ENCODE peak calls at places on chromosomes 1 and 21, in seven cellular contexts. One of them, this sample, is unnamed.

GRCh38 chr1:27603320-27603961 is 503 bp downstream of the AHDC1 start:
- DNase-seq in bronchial epithelial cell: no peak
- DNase-seq in HFF-Myc: no peak
- DNase-seq in fibroblast of lung: no peak
- DNase-seq in choroid plexus epithelial cell: no peak
- DNase-seq in activated CD4-positive, CD25-positive, alpha-beta regulatory T cell treated with anti-CD3 and anti-CD28 coated beads, Interleukin-2, amount 50 U/mL, for 72 hours: peak; percentile 49
- DNase-seq in midbrain: peak; percentile 90
- DNase-seq in this sample: no peak

GRCh38 chr1:209885403-209886218 is 52.4 kb upstream of the SYT14 start:
- DNase-seq in bronchial epithelial cell: no peak
- DNase-seq in HFF-Myc: no peak
- DNase-seq in fibroblast of lung: peak; percentile 69
- DNase-seq in choroid plexus epithelial cell: no peak
- DNase-seq in activated CD4-positive, CD25-positive, alpha-beta regulatory T cell treated with anti-CD3 and anti-CD28 coated beads, Interleukin-2, amount 50 U/mL, for 72 hours: no peak
- DNase-seq in midbrain: no peak
- DNase-seq in this sample: no peak

GRCh38 chr1:202116287-202116686 is 6.4 kb upstream of the GPR37L1 start:
- DNase-seq in bronchial epithelial cell: no peak
- DNase-seq in HFF-Myc: no peak
- DNase-seq in fibroblast of lung: no peak
- DNase-seq in choroid plexus epithelial cell: no peak
- DNase-seq in activated CD4-positive, CD25-positive, alpha-beta regulatory T cell treated with anti-CD3 and anti-CD28 coated beads, Interleukin-2, amount 50 U/mL, for 72 hours: no peak
- DNase-seq in midbrain: no peak
- DNase-seq in this sample: no peak

GRCh38 chr1:168585191-168585590 is 8.8 kb downstream of the XCL1 start:
- DNase-seq in bronchial epithelial cell: peak; percentile 26
- DNase-seq in HFF-Myc: no peak
- DNase-seq in fibroblast of lung: peak; percentile 65
- DNase-seq in choroid plexus epithelial cell: peak; percentile 7
- DNase-seq in activated CD4-positive, CD25-positive, alpha-beta regulatory T cell treated with anti-CD3 and anti-CD28 coated beads, Interleukin-2, amount 50 U/mL, for 72 hours: no peak
- DNase-seq in midbrain: no peak
- DNase-seq in this sample: peak; percentile 28

GRCh38 chr21:13937236-13937635 is 273.5 kb downstream of the LIPI start:
- DNase-seq in bronchial epithelial cell: no peak
- DNase-seq in HFF-Myc: no peak
- DNase-seq in fibroblast of lung: no peak
- DNase-seq in choroid plexus epithelial cell: no peak
- DNase-seq in activated CD4-positive, CD25-positive, alpha-beta regulatory T cell treated with anti-CD3 and anti-CD28 coated beads, Interleukin-2, amount 50 U/mL, for 72 hours: no peak
- DNase-seq in midbrain: no peak
- DNase-seq in this sample: no peak

GRCh38 chr1:74517599-74518051 is 5.2 kb upstream of the LRRC53 start:
- DNase-seq in bronchial epithelial cell: no peak
- DNase-seq in HFF-Myc: no peak
- DNase-seq in fibroblast of lung: no peak
- DNase-seq in choroid plexus epithelial cell: no peak
- DNase-seq in activated CD4-positive, CD25-positive, alpha-beta regulatory T cell treated with anti-CD3 and anti-CD28 coated beads, Interleukin-2, amount 50 U/mL, for 72 hours: no peak
- DNase-seq in midbrain: no peak
- DNase-seq in this sample: no peak

GRCh38 chr1:2951856-2952255 is 69.4 kb upstream of the ACTRT2 start:
- DNase-seq in bronchial epithelial cell: no peak
- DNase-seq in HFF-Myc: no peak
- DNase-seq in fibroblast of lung: no peak
- DNase-seq in choroid plexus epithelial cell: no peak
- DNase-seq in activated CD4-positive, CD25-positive, alpha-beta regulatory T cell treated with anti-CD3 and anti-CD28 coated beads, Interleukin-2, amount 50 U/mL, for 72 hours: no peak
- DNase-seq in midbrain: no peak
- DNase-seq in this sample: no peak

GRCh38 chr1:100087396-100087795 is 45.3 kb downstream of the SASS6 start:
- DNase-seq in bronchial epithelial cell: no peak
- DNase-seq in HFF-Myc: no peak
- DNase-seq in fibroblast of lung: peak; percentile 45
- DNase-seq in choroid plexus epithelial cell: no peak
- DNase-seq in activated CD4-positive, CD25-positive, alpha-beta regulatory T cell treated with anti-CD3 and anti-CD28 coated beads, Interleukin-2, amount 50 U/mL, for 72 hours: no peak
- DNase-seq in midbrain: no peak
- DNase-seq in this sample: no peak

GRCh38 chr1:110565565-110565964 is 40.6 kb downstream of the KCNA2 start:
- DNase-seq in bronchial epithelial cell: no peak
- DNase-seq in HFF-Myc: no peak
- DNase-seq in fibroblast of lung: no peak
- DNase-seq in choroid plexus epithelial cell: no peak
- DNase-seq in activated CD4-positive, CD25-positive, alpha-beta regulatory T cell treated with anti-CD3 and anti-CD28 coated beads, Interleukin-2, amount 50 U/mL, for 72 hours: no peak
- DNase-seq in midbrain: peak; percentile 92
- DNase-seq in this sample: no peak

GRCh38 chr1:211830055-211830329 is 571 bp downstream of the LPGAT1 start:
- DNase-seq in bronchial epithelial cell: no peak
- DNase-seq in HFF-Myc: no peak
- DNase-seq in fibroblast of lung: peak; percentile 11
- DNase-seq in choroid plexus epithelial cell: no peak
- DNase-seq in activated CD4-positive, CD25-positive, alpha-beta regulatory T cell treated with anti-CD3 and anti-CD28 coated beads, Interleukin-2, amount 50 U/mL, for 72 hours: no peak
- DNase-seq in midbrain: no peak
- DNase-seq in this sample: no peak

GRCh38 chr1:184296466-184297243 is 90.2 kb upstream of the C1orf21 start:
- DNase-seq in bronchial epithelial cell: peak; percentile 11
- DNase-seq in HFF-Myc: peak; percentile 88
- DNase-seq in fibroblast of lung: peak; percentile 93
- DNase-seq in choroid plexus epithelial cell: peak; percentile 96
- DNase-seq in activated CD4-positive, CD25-positive, alpha-beta regulatory T cell treated with anti-CD3 and anti-CD28 coated beads, Interleukin-2, amount 50 U/mL, for 72 hours: no peak
- DNase-seq in midbrain: no peak
- DNase-seq in this sample: peak; percentile 99

GRCh38 chr1:200288226-200288625 is 121.6 kb downstream of the ZNF281 start:
- DNase-seq in bronchial epithelial cell: no peak
- DNase-seq in HFF-Myc: no peak
- DNase-seq in fibroblast of lung: no peak
- DNase-seq in choroid plexus epithelial cell: no peak
- DNase-seq in activated CD4-positive, CD25-positive, alpha-beta regulatory T cell treated with anti-CD3 and anti-CD28 coated beads, Interleukin-2, amount 50 U/mL, for 72 hours: no peak
- DNase-seq in midbrain: no peak
- DNase-seq in this sample: no peak

GRCh38 chr1:169318845-169319244 is 48.8 kb downstream of the NME7 start:
- DNase-seq in bronchial epithelial cell: no peak
- DNase-seq in HFF-Myc: no peak
- DNase-seq in fibroblast of lung: no peak
- DNase-seq in choroid plexus epithelial cell: no peak
- DNase-seq in activated CD4-positive, CD25-positive, alpha-beta regulatory T cell treated with anti-CD3 and anti-CD28 coated beads, Interleukin-2, amount 50 U/mL, for 72 hours: no peak
- DNase-seq in midbrain: no peak
- DNase-seq in this sample: no peak

GRCh38 chr1:185480545-185480944 is 163.5 kb upstream of the IVNS1ABP start:
- DNase-seq in bronchial epithelial cell: no peak
- DNase-seq in HFF-Myc: no peak
- DNase-seq in fibroblast of lung: no peak
- DNase-seq in choroid plexus epithelial cell: no peak
- DNase-seq in activated CD4-positive, CD25-positive, alpha-beta regulatory T cell treated with anti-CD3 and anti-CD28 coated beads, Interleukin-2, amount 50 U/mL, for 72 hours: no peak
- DNase-seq in midbrain: no peak
- DNase-seq in this sample: peak; percentile 12

GRCh38 chr1:56255516-56256181 is 323.7 kb downstream of the PLPP3 start:
- DNase-seq in bronchial epithelial cell: no peak
- DNase-seq in HFF-Myc: peak; percentile 11
- DNase-seq in fibroblast of lung: peak; percentile 27
- DNase-seq in choroid plexus epithelial cell: peak; percentile 60
- DNase-seq in activated CD4-positive, CD25-positive, alpha-beta regulatory T cell treated with anti-CD3 and anti-CD28 coated beads, Interleukin-2, amount 50 U/mL, for 72 hours: no peak
- DNase-seq in midbrain: no peak
- DNase-seq in this sample: no peak

GRCh38 chr1:57033222-57034019 is 67.6 kb upstream of the C8B start:
- DNase-seq in bronchial epithelial cell: no peak
- DNase-seq in HFF-Myc: no peak
- DNase-seq in fibroblast of lung: no peak
- DNase-seq in choroid plexus epithelial cell: no peak
- DNase-seq in activated CD4-positive, CD25-positive, alpha-beta regulatory T cell treated with anti-CD3 and anti-CD28 coated beads, Interleukin-2, amount 50 U/mL, for 72 hours: no peak
- DNase-seq in midbrain: no peak
- DNase-seq in this sample: no peak

GRCh38 chr1:9874959-9875635 is 35.0 kb downstream of the CTNNBIP1 start:
- DNase-seq in bronchial epithelial cell: peak; percentile 52
- DNase-seq in HFF-Myc: peak; percentile 49
- DNase-seq in fibroblast of lung: peak; percentile 51
- DNase-seq in choroid plexus epithelial cell: peak; percentile 78
- DNase-seq in activated CD4-positive, CD25-positive, alpha-beta regulatory T cell treated with anti-CD3 and anti-CD28 coated beads, Interleukin-2, amount 50 U/mL, for 72 hours: peak; percentile 72
- DNase-seq in midbrain: peak; percentile 87
- DNase-seq in this sample: peak; percentile 34

GRCh38 chr1:78369546-78369945 is 121.2 kb upstream of the PTGFR start:
- DNase-seq in bronchial epithelial cell: peak; percentile 50
- DNase-seq in HFF-Myc: no peak
- DNase-seq in fibroblast of lung: no peak
- DNase-seq in choroid plexus epithelial cell: peak; percentile 59
- DNase-seq in activated CD4-positive, CD25-positive, alpha-beta regulatory T cell treated with anti-CD3 and anti-CD28 coated beads, Interleukin-2, amount 50 U/mL, for 72 hours: no peak
- DNase-seq in midbrain: no peak
- DNase-seq in this sample: no peak

GRCh38 chr1:150567341-150567716 is 12.1 kb downstream of the MCL1 start:
- DNase-seq in bronchial epithelial cell: no peak
- DNase-seq in HFF-Myc: no peak
- DNase-seq in fibroblast of lung: no peak
- DNase-seq in choroid plexus epithelial cell: peak; percentile 79
- DNase-seq in activated CD4-positive, CD25-positive, alpha-beta regulatory T cell treated with anti-CD3 and anti-CD28 coated beads, Interleukin-2, amount 50 U/mL, for 72 hours: peak; percentile 63
- DNase-seq in midbrain: peak; percentile 29
- DNase-seq in this sample: no peak

GRCh38 chr1:219383273-219383672 is 209.6 kb downstream of the LYPLAL1 start:
- DNase-seq in bronchial epithelial cell: no peak
- DNase-seq in HFF-Myc: no peak
- DNase-seq in fibroblast of lung: peak; percentile 60
- DNase-seq in choroid plexus epithelial cell: no peak
- DNase-seq in activated CD4-positive, CD25-positive, alpha-beta regulatory T cell treated with anti-CD3 and anti-CD28 coated beads, Interleukin-2, amount 50 U/mL, for 72 hours: no peak
- DNase-seq in midbrain: no peak
- DNase-seq in this sample: no peak

GRCh38 chr21:42112223-42112622 is 41.1 kb downstream of the UMODL1 start:
- DNase-seq in bronchial epithelial cell: no peak
- DNase-seq in HFF-Myc: no peak
- DNase-seq in fibroblast of lung: no peak
- DNase-seq in choroid plexus epithelial cell: no peak
- DNase-seq in activated CD4-positive, CD25-positive, alpha-beta regulatory T cell treated with anti-CD3 and anti-CD28 coated beads, Interleukin-2, amount 50 U/mL, for 72 hours: no peak
- DNase-seq in midbrain: no peak
- DNase-seq in this sample: no peak

GRCh38 chr1:110463695-110464094 is 12.7 kb downstream of the PROK1 start:
- DNase-seq in bronchial epithelial cell: peak; percentile 74
- DNase-seq in HFF-Myc: no peak
- DNase-seq in fibroblast of lung: peak; percentile 39
- DNase-seq in choroid plexus epithelial cell: no peak
- DNase-seq in activated CD4-positive, CD25-positive, alpha-beta regulatory T cell treated with anti-CD3 and anti-CD28 coated beads, Interleukin-2, amount 50 U/mL, for 72 hours: no peak
- DNase-seq in midbrain: no peak
- DNase-seq in this sample: no peak

GRCh38 chr1:212341090-212341489 is 55.9 kb downstream of the PPP2R5A start:
- DNase-seq in bronchial epithelial cell: no peak
- DNase-seq in HFF-Myc: no peak
- DNase-seq in fibroblast of lung: no peak
- DNase-seq in choroid plexus epithelial cell: no peak
- DNase-seq in activated CD4-positive, CD25-positive, alpha-beta regulatory T cell treated with anti-CD3 and anti-CD28 coated beads, Interleukin-2, amount 50 U/mL, for 72 hours: no peak
- DNase-seq in midbrain: no peak
- DNase-seq in this sample: no peak

GRCh38 chr1:113669988-113670387 is 89.3 kb downstream of the PHTF1 start:
- DNase-seq in bronchial epithelial cell: no peak
- DNase-seq in HFF-Myc: no peak
- DNase-seq in fibroblast of lung: no peak
- DNase-seq in choroid plexus epithelial cell: no peak
- DNase-seq in activated CD4-positive, CD25-positive, alpha-beta regulatory T cell treated with anti-CD3 and anti-CD28 coated beads, Interleukin-2, amount 50 U/mL, for 72 hours: no peak
- DNase-seq in midbrain: no peak
- DNase-seq in this sample: no peak

GRCh38 chr21:33642896-33643657 is 776 bp downstream of the ITSN1 start:
- DNase-seq in bronchial epithelial cell: peak; percentile 30
- DNase-seq in HFF-Myc: no peak
- DNase-seq in fibroblast of lung: peak; percentile 38
- DNase-seq in choroid plexus epithelial cell: peak; percentile 21
- DNase-seq in activated CD4-positive, CD25-positive, alpha-beta regulatory T cell treated with anti-CD3 and anti-CD28 coated beads, Interleukin-2, amount 50 U/mL, for 72 hours: peak; percentile 32
- DNase-seq in midbrain: peak; percentile 37
- DNase-seq in this sample: no peak

GRCh38 chr1:101089608-101090007 is 64.0 kb upstream of the DPH5 start:
- DNase-seq in bronchial epithelial cell: no peak
- DNase-seq in HFF-Myc: no peak
- DNase-seq in fibroblast of lung: no peak
- DNase-seq in choroid plexus epithelial cell: no peak
- DNase-seq in activated CD4-positive, CD25-positive, alpha-beta regulatory T cell treated with anti-CD3 and anti-CD28 coated beads, Interleukin-2, amount 50 U/mL, for 72 hours: no peak
- DNase-seq in midbrain: no peak
- DNase-seq in this sample: no peak

GRCh38 chr1:38539931-38540330 is 319.6 kb downstream of the RRAGC start:
- DNase-seq in bronchial epithelial cell: no peak
- DNase-seq in HFF-Myc: no peak
- DNase-seq in fibroblast of lung: no peak
- DNase-seq in choroid plexus epithelial cell: no peak
- DNase-seq in activated CD4-positive, CD25-positive, alpha-beta regulatory T cell treated with anti-CD3 and anti-CD28 coated beads, Interleukin-2, amount 50 U/mL, for 72 hours: no peak
- DNase-seq in midbrain: no peak
- DNase-seq in this sample: no peak

GRCh38 chr1:155569988-155570592 is 7.5 kb upstream of the ASH1L start:
- DNase-seq in bronchial epithelial cell: peak; percentile 25
- DNase-seq in HFF-Myc: no peak
- DNase-seq in fibroblast of lung: peak; percentile 75
- DNase-seq in choroid plexus epithelial cell: peak; percentile 92
- DNase-seq in activated CD4-positive, CD25-positive, alpha-beta regulatory T cell treated with anti-CD3 and anti-CD28 coated beads, Interleukin-2, amount 50 U/mL, for 72 hours: no peak
- DNase-seq in midbrain: no peak
- DNase-seq in this sample: peak; percentile 93

GRCh38 chr1:155504207-155504606 is 58.4 kb downstream of the ASH1L start:
- DNase-seq in bronchial epithelial cell: peak; percentile 48
- DNase-seq in HFF-Myc: peak; percentile 4
- DNase-seq in fibroblast of lung: peak; percentile 18
- DNase-seq in choroid plexus epithelial cell: peak; percentile 69
- DNase-seq in activated CD4-positive, CD25-positive, alpha-beta regulatory T cell treated with anti-CD3 and anti-CD28 coated beads, Interleukin-2, amount 50 U/mL, for 72 hours: no peak
- DNase-seq in midbrain: peak; percentile 59
- DNase-seq in this sample: peak; percentile 12